ENCODE peak calls at places on chromosomes 16 and 17, in seven cellular contexts. P is neuronal stem cell; I is stimulated activated CD4-positive, alpha-beta T cell treated with anti-CD3 and anti-CD28 coated beads, Interleukin-4, amount 100 ng/mL, for 1 hour; N is NCI-H1417; H is transverse colon; X is stimulated activated CD8-positive, alpha-beta memory T cell treated with anti-CD3 and anti-CD28 coated beads, Interleukin-7, amount 100 ng/mL, for 1 hour; O is KBM-7. V is an unnamed sample.

GRCh38 chr16:74100405-74101316 is 196.0 kb upstream of the PSMD7 start:
- DNase-seq in P (no peak), I (no peak), N (peak; percentile 1), H (no peak), X (no peak), O (no peak), V (peak; percentile 58)

GRCh38 chr16:54936979-54937672 is 6.5 kb downstream of the IRX5 start:
- DNase-seq in P (peak; percentile 83), I (no peak), N (no peak), H (no peak), X (no peak), O (no peak), V (no peak)

GRCh38 chr17:79814966-79815835 is 18.3 kb upstream of the CBX8 start:
- DNase-seq in P (no peak), I (no peak), N (no peak), H (peak; percentile 68), X (no peak), O (no peak), V (no peak)

GRCh38 chr17:65785109-65785508 is 223.7 kb upstream of the AXIN2 start:
- DNase-seq in P (no peak), I (no peak), N (no peak), H (no peak), X (no peak), O (peak; percentile 28), V (no peak)

GRCh38 chr17:77836557-77837041 is 121.9 kb upstream of the TNRC6C start:
- DNase-seq in P (no peak), I (no peak), N (no peak), H (no peak), X (no peak), O (no peak), V (no peak)

GRCh38 chr17:36597866-36598777 is 3.3 kb upstream of the MRM1 start:
- DNase-seq in P (no peak), I (no peak), N (no peak), H (no peak), X (no peak), O (no peak), V (no peak)

GRCh38 chr17:182164-182751 is 808 bp upstream of the DOC2B start:
- DNase-seq in P (no peak), I (no peak), N (no peak), H (no peak), X (no peak), O (no peak), V (no peak)

GRCh38 chr16:80541306-80541694 is 507 bp downstream of the DYNLRB2 start:
- DNase-seq in P (no peak), I (no peak), N (no peak), H (no peak), X (no peak), O (no peak), V (no peak)

GRCh38 chr17:39981207-39982068 is 831 bp downstream of the PSMD3 start:
- DNase-seq in P (no peak), I (no peak), N (no peak), H (no peak), X (no peak), O (peak; percentile 31), V (no peak)

GRCh38 chr17:80071116-80071980 is 30.0 kb upstream of the GAA start:
- DNase-seq in P (no peak), I (no peak), N (no peak), H (peak; percentile 35), X (no peak), O (no peak), V (peak; percentile 80)

GRCh38 chr17:71937914-71938313 is 182.9 kb upstream of the SOX9 start:
- DNase-seq in P (no peak), I (no peak), N (no peak), H (no peak), X (no peak), O (no peak), V (no peak)

V was measured in NCI-H1092 treated with DMSO at 0.1 percent for 48 hours.